ENCODE peak calls at places on chromosomes 2 and 18, in four cellular contexts. Q, S, P and B are unnamed samples.

GRCh38 chr18:48541747-48542108 is 2.9 kb downstream of the CTIF start:
- DNase-seq in Q (no peak), S (no peak), P (no peak), B (no peak)

GRCh38 chr2:37523861-37524362 is 147.5 kb downstream of the CDC42EP3 start:
- DNase-seq in Q (no peak), S (no peak), P (peak), B (no peak)

GRCh38 chr2:70671059-70671685 is 96.8 kb downstream of the ADD2 start:
- DNase-seq in Q (no peak), S (no peak), P (no peak), B (no peak)

GRCh38 chr18:12741351-12741750 is 38.5 kb downstream of the PSMG2 start:
- DNase-seq in Q (no peak), S (no peak), P (peak), B (peak)

GRCh38 chr2:7951001-7951400 is 730.9 kb upstream of the ID2 start:
- DNase-seq in Q (no peak), S (no peak), P (no peak), B (no peak)

GRCh38 chr2:78839259-78839658 is 186.2 kb upstream of the REG3G start:
- DNase-seq in Q (no peak), S (peak), P (no peak), B (no peak)

GRCh38 chr2:19851116-19851515 is 50.7 kb downstream of the TTC32 start:
- DNase-seq in Q (no peak), S (peak), P (no peak), B (no peak)

GRCh38 chr2:121118951-121119350 is 166.1 kb downstream of the TFCP2L1 start:
- DNase-seq in Q (no peak), S (peak), P (no peak), B (no peak)

GRCh38 chr2:180747728-180748127 is 232.7 kb upstream of the UBE2E3 start:
- DNase-seq in Q (no peak), S (no peak), P (no peak), B (peak)

GRCh38 chr18:26635466-26635865 is 87.1 kb upstream of the KCTD1 start:
- DNase-seq in Q (no peak), S (no peak), P (no peak), B (no peak)

GRCh38 chr2:34498561-34498960 is 899.5 kb upstream of the FAM98A start:
- DNase-seq in Q (no peak), S (no peak), P (no peak), B (no peak)

GRCh38 chr2:28165087-28165652 is 227.5 kb upstream of the FOSL2 start:
- DNase-seq in Q (no peak), S (no peak), P (peak), B (no peak)

GRCh38 chr2:226738191-226738820 is 61.3 kb downstream of the IRS1 start:
- DNase-seq in Q (no peak), S (peak), P (no peak), B (no peak)

GRCh38 chr2:236507393-236508085 is 62.1 kb upstream of the ACKR3 start:
- DNase-seq in Q (no peak), S (peak), P (peak), B (peak)

GRCh38 chr2:188292446-188293239 is 969 bp downstream of the GULP1 start:
- DNase-seq in Q (peak), S (peak), P (peak), B (peak)
- H3K4me2 ChIP-seq in Q (peak), S (peak), P (peak), B (peak)

GRCh38 chr2:101817488-101817887 is 120.0 kb downstream of the MAP4K4 start:
- DNase-seq in Q (no peak), S (no peak), P (no peak), B (no peak)

GRCh38 chr2:101820519-101820918 is 123.0 kb downstream of the MAP4K4 start:
- DNase-seq in Q (no peak), S (no peak), P (peak), B (peak)

GRCh38 chr2:101821059-101821805 is 123.7 kb downstream of the MAP4K4 start:
- DNase-seq in Q (no peak), S (no peak), P (no peak), B (no peak)

GRCh38 chr2:101816598-101816997 is 119.1 kb downstream of the MAP4K4 start:
- DNase-seq in Q (no peak), S (no peak), P (no peak), B (no peak)

DNA sequence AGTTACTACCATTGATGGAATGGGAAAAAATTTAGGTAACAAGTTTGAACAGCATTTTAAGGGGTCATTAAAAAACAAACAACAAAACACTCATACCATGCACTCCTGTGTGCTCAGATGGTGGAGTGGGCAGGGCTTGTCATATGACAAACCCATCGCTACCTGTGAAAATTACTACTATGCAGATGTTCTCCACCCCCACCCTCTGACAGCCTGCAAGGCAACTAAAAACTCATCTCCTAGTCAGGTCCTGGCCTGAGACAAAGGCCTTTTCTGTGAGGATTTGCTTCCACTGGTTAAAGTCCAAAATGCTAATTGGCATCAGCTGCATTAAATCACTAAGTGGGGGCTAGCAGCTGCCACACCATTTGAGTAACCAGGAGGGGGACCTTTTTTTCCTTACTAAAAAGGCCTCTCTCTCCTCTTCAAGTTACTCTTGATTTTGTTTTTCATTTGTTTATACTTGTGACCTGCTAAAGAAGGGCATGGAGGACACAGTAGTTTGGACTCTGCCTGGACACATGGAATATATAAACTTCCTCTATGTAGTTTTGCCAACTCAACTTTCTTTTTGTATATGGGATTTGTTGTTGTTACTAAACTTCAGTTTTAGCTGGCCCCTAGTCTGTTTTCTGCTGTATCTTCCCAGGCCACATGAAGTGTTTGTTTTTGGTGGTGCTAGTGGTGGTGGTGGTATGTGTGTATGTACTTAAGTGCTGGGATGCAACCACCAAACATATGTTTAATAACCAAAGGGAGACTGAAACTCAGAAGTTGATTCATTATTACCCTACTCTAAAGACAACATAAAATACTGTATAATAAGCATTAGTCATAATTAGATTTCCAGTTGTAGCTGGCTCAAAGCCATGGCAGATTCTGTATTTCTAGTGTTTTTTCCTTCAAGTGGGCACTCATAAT is 121.3 kb downstream of the MAP4K4 start:
- DNase-seq in Q (no peak), S (peak), P (peak), B (no peak)
- H3K9ac ChIP-seq in Q (no peak), S (no peak), P (no peak), B (peak)

DNA sequence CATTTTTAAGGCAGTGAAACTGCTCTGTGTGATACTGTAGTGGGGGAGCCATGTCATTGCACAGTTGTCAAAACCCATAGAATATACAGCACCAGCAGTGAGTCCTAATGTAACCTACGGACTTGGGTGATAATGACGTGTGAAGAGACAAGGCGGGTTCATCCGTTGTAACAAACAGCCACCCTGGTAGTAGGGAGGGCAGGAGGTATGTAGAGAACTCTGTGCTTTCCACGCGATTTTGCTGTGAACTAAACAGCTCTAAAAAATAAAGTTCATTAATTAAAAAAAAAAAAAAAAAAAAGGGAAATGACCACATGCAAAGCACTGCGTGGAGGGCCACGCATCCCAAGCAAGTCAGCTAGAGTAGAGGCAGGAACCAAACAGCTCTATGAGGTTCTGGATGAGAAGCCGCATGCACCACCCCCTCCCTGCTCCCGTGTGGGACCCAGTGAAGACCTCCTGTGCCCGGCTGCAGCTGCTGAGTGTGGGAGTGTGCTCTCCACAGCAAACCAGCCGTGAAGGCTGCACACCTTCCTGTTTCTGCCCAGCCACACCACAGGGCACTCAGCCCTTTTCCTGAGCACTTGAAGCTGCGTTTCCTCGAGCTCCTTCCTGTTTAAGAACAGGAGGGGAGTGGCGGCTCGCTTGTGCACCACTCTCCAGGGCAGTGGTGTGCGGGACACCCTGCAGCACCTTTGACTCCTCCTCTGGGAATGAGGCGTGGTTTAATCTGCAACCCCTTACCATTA is 65.6 kb downstream of the ODC1 start:
- DNase-seq in Q (no peak), S (peak), P (no peak), B (no peak)
- H3K4me2 ChIP-seq in Q (no peak), S (no peak), P (no peak), B (no peak)

DNA sequence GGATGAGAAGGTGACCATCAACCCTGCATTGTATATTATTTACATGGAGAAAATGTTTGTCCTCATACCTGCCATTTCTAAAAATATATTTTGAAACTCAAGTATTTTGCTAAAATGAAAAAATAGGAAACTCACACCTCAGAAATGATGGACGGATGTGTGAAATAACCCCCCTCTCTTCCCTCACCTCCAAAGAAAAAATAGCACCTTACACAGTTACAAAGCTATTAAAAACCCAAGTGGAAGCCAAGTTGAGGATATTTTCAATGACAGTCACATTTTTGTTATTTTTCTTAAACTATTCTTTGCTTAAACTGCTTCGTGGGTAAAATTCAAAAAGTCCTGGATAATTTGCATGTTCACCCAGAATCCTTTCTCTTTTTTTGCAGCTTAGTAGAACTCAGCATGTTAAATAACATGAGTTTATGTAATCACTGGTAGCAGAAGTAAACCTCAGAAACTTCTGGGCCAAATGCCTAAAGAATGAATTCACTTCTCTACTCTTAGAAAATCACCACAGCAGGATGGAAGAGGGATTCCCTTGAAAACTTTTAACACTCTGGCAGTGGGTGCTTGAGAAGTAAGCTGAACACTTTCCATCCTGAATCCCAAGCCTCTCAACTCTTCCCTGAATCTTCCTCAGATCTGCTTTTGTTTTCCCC is 768 bp downstream of the DSC1 start:
- DNase-seq in Q (no peak), S (no peak), P (no peak), B (no peak)
- H3K9ac ChIP-seq in Q (no peak), S (no peak), P (no peak), B (peak)

DNA sequence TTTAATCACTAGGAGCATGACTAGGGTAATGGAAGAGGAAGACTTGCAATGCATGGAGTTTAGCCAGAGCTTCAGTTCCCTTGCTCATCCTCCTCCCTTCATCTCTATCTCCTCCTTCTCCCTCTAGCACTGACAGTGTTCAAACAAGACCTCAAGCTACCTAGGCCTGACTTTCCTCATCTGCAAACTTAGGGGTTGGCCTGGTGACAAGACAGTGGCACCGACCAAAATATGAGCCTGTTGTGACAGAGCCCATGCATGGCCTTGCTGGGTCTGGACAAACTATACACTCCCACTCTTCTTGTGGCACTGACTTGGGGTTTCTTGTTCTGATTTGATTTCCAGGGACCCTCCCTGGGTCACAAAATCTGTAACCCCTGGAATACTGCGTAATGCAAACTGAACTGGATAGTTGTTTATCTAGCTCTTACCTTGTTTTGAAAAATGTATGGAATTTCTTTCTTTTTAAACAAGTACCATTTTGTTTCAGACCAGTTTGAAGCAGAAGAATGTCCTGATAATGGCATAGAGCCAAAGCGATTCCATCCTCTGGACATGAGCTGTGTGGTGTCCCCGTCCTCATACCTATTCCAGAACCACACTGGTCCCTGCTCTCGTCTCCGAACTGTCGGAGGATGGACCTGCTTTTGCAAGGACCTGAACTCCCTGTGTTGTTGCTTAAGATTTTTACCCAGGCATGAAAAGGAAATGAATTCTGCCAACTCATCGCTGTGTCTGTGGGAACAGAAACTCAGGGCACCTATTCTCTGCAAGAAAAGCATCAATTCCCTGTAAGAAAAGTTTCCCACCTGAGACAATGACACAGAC is 33.4 kb upstream of the PPP4R1 start:
- DNase-seq in Q (no peak), S (no peak), P (no peak), B (no peak)
- H3K4me2 ChIP-seq in Q (no peak), S (no peak), P (no peak), B (peak)

GRCh38 chr2:97905294-97905693 is 90.5 kb downstream of the TMEM131 start:
- DNase-seq in Q (no peak), S (no peak), P (no peak), B (no peak)
- H3K9ac ChIP-seq in Q (no peak), S (no peak), P (no peak), B (no peak)

GRCh38 chr2:36392854-36393253 is 37.3 kb downstream of the CRIM1 start:
- DNase-seq in Q (no peak), S (peak), P (no peak), B (no peak)

GRCh38 chr2:36387258-36387916 is 31.8 kb downstream of the CRIM1 start:
- DNase-seq in Q (no peak), S (no peak), P (no peak), B (no peak)

GRCh38 chr2:36385603-36386002 is 30.0 kb downstream of the CRIM1 start:
- DNase-seq in Q (no peak), S (no peak), P (no peak), B (no peak)

GRCh38 chr2:36389081-36389480 is 33.5 kb downstream of the CRIM1 start:
- DNase-seq in Q (no peak), S (no peak), P (peak), B (no peak)

DNA sequence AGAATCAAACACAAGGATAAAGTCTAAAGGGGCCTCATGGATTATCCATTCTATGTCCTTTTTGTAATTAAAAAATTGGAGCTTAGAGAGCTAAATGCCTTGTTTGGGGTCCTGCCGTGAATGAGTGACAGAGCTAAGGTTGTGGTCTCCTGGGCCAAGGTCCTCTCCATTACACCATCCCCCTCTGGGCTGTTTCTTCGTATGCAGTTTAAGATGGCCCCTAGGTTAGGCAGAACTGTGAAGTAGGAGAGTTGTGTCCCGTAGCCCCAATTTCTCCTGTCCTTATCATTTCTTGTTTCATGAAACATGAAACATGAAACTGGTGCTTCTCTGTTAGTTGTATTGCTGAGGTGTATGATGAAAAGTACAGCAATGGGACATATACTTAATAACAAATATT is 32.9 kb downstream of the CRIM1 start:
- DNase-seq in Q (no peak), S (no peak), P (no peak), B (no peak)
- H3K4me2 ChIP-seq in Q (no peak), S (no peak), P (peak), B (peak)

DNA sequence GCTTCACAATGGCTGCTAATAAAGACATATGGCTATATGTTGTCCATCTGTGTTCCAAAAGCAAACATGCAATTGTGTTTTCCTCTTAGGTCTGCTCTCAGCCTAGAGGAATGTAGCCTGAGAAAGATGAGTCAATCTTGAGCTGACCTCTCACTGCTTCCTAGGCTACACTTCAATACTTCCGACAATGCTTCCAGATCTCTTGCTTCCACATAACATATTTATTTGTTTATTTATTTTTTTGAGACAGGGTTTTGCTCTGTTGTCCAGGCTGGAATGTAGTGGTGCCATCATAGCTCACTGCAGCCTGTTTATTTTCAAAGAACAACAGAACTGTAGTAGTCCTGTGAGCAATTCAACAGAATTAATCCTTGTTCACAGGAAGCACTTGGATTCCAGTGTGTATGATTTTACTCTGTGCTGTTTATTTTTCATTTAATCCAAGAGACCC is 438.0 kb downstream of the TXNL1 start:
- DNase-seq in Q (no peak), S (no peak), P (peak), B (no peak)
- H3K9ac ChIP-seq in Q (no peak), S (no peak), P (no peak), B (no peak)

DNA sequence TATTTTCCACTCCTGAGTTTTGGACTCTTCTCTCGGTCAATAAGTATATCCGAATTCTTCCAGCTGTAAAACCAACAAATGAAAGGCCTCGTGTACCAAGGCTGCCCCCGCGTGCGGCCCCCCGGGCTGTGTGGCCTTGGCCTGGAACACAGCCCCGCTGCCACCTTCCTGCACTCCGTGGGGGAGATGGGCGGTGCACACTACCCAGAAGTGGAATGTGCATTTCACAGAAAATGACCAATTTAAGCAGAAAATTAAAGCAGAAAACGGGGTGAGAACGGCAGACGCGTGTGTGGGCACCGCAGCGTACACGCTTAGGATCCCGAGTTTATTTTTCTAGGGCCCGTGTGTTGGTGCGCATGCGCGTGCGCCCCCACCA is 34.4 kb upstream of the ZNF516 start:
- DNase-seq in Q (no peak), S (no peak), P (no peak), B (no peak)
- H3K4me2 ChIP-seq in Q (no peak), S (no peak), P (peak), B (peak)

DNA sequence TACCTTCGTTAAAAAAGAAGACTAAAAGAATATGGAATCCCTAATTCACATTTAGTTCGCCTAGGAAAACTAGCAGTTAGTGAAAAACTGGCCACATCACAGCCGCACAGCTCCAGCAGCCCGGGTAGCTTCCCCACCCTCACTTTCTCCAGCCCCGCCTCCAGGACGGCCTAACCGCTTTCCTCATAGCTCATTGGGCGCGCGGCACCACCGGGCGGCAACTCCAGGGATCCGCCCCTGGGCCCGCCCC is 193 bp upstream of the MIB1 start:
- DNase-seq in Q (no peak), S (no peak), P (peak), B (no peak)
- H3K9ac ChIP-seq in Q (peak), S (no peak), P (peak), B (peak)